ENCODE peak calls at places on chromosome 16, in nine cellular contexts. One of them, this sample, is unnamed.
A peak's percentile ranks its signal among the peaks of the same experiment; 100 is the strongest.

GRCh38 chr16:5874899-5875298 is 777.3 kb upstream of the EEF2KMT start:
- DNase-seq in gastrocnemius medialis: no peak
- DNase-seq in HL-60: no peak
- DNase-seq in heart right ventricle: no peak
- DNase-seq in upper lobe of right lung: no peak
- DNase-seq in stomach: no peak
- DNase-seq in ascending aorta: no peak
- DNase-seq in neural progenitor cell: no peak
- DNase-seq in lung: no peak
- DNase-seq in this sample: no peak

GRCh38 chr16:13931845-13932244 is 11.9 kb downstream of the ERCC4 start:
- DNase-seq in gastrocnemius medialis: no peak
- DNase-seq in HL-60: no peak
- DNase-seq in heart right ventricle: no peak
- DNase-seq in upper lobe of right lung: no peak
- DNase-seq in stomach: no peak
- DNase-seq in ascending aorta: no peak
- DNase-seq in neural progenitor cell: no peak
- DNase-seq in lung: no peak
- DNase-seq in this sample: no peak

GRCh38 chr16:48537909-48538745 is 71.9 kb downstream of the N4BP1 start:
- DNase-seq in gastrocnemius medialis: peak; percentile 54
- DNase-seq in HL-60: no peak
- DNase-seq in heart right ventricle: peak; percentile 70
- DNase-seq in upper lobe of right lung: peak; percentile 77
- DNase-seq in stomach: no peak
- DNase-seq in ascending aorta: no peak
- DNase-seq in neural progenitor cell: no peak
- DNase-seq in lung: peak; percentile 54
- DNase-seq in this sample: no peak

GRCh38 chr16:23847938-23848337 is 12.2 kb downstream of the PRKCB start:
- DNase-seq in gastrocnemius medialis: no peak
- DNase-seq in HL-60: no peak
- DNase-seq in heart right ventricle: no peak
- DNase-seq in upper lobe of right lung: no peak
- DNase-seq in stomach: no peak
- DNase-seq in ascending aorta: no peak
- DNase-seq in neural progenitor cell: no peak
- DNase-seq in lung: no peak
- DNase-seq in this sample: no peak

GRCh38 chr16:87604572-87605135 is 2.3 kb downstream of the JPH3 start:
- DNase-seq in gastrocnemius medialis: no peak
- DNase-seq in HL-60: no peak
- DNase-seq in heart right ventricle: no peak
- DNase-seq in upper lobe of right lung: no peak
- DNase-seq in stomach: no peak
- DNase-seq in ascending aorta: no peak
- DNase-seq in neural progenitor cell: no peak
- DNase-seq in lung: no peak
- DNase-seq in this sample: no peak

GRCh38 chr16:84117482-84117843 is 721 bp upstream of the MBTPS1 start:
- DNase-seq in gastrocnemius medialis: no peak
- DNase-seq in HL-60: no peak
- DNase-seq in heart right ventricle: no peak
- DNase-seq in upper lobe of right lung: no peak
- DNase-seq in stomach: no peak
- DNase-seq in ascending aorta: no peak
- DNase-seq in neural progenitor cell: peak; percentile 58
- DNase-seq in lung: no peak
- DNase-seq in this sample: peak; percentile 68

GRCh38 chr16:52499061-52499460 is 47.9 kb downstream of the TOX3 start:
- DNase-seq in gastrocnemius medialis: no peak
- DNase-seq in HL-60: no peak
- DNase-seq in heart right ventricle: no peak
- DNase-seq in upper lobe of right lung: no peak
- DNase-seq in stomach: no peak
- DNase-seq in ascending aorta: no peak
- DNase-seq in neural progenitor cell: no peak
- DNase-seq in lung: no peak
- DNase-seq in this sample: no peak

GRCh38 chr16:73916839-73917594 is 379.6 kb upstream of the PSMD7 start:
- DNase-seq in gastrocnemius medialis: peak; percentile 15
- DNase-seq in HL-60: no peak
- DNase-seq in heart right ventricle: no peak
- DNase-seq in upper lobe of right lung: no peak
- DNase-seq in stomach: no peak
- DNase-seq in ascending aorta: no peak
- DNase-seq in neural progenitor cell: no peak
- DNase-seq in lung: no peak
- DNase-seq in this sample: no peak

GRCh38 chr16:68371706-68372380 is 61.0 kb downstream of the PRMT7 start:
- DNase-seq in gastrocnemius medialis: no peak
- DNase-seq in HL-60: no peak
- DNase-seq in heart right ventricle: no peak
- DNase-seq in upper lobe of right lung: no peak
- DNase-seq in stomach: no peak
- DNase-seq in ascending aorta: no peak
- DNase-seq in neural progenitor cell: no peak
- DNase-seq in lung: no peak
- DNase-seq in this sample: peak; percentile 44

GRCh38 chr16:14043278-14043677 is 27.8 kb upstream of the MRTFB start:
- DNase-seq in gastrocnemius medialis: no peak
- DNase-seq in HL-60: no peak
- DNase-seq in heart right ventricle: no peak
- DNase-seq in upper lobe of right lung: no peak
- DNase-seq in stomach: no peak
- DNase-seq in ascending aorta: no peak
- DNase-seq in neural progenitor cell: no peak
- DNase-seq in lung: no peak
- DNase-seq in this sample: no peak

GRCh38 chr16:87129771-87130170 is 187.4 kb downstream of the C16orf95 start:
- DNase-seq in gastrocnemius medialis: no peak
- DNase-seq in HL-60: no peak
- DNase-seq in heart right ventricle: no peak
- DNase-seq in upper lobe of right lung: no peak
- DNase-seq in stomach: no peak
- DNase-seq in ascending aorta: no peak
- DNase-seq in neural progenitor cell: no peak
- DNase-seq in lung: no peak
- DNase-seq in this sample: peak; percentile 89

GRCh38 chr16:78740269-78740668 is 640.8 kb downstream of the WWOX start:
- DNase-seq in gastrocnemius medialis: no peak
- DNase-seq in HL-60: no peak
- DNase-seq in heart right ventricle: no peak
- DNase-seq in upper lobe of right lung: no peak
- DNase-seq in stomach: no peak
- DNase-seq in ascending aorta: no peak
- DNase-seq in neural progenitor cell: no peak
- DNase-seq in lung: no peak
- DNase-seq in this sample: no peak

GRCh38 chr16:3036726-3037315 is at the start of gene BICDL2:
- DNase-seq in gastrocnemius medialis: no peak
- DNase-seq in HL-60: no peak
- DNase-seq in heart right ventricle: no peak
- DNase-seq in upper lobe of right lung: peak; percentile 86
- DNase-seq in stomach: peak; percentile 74
- DNase-seq in ascending aorta: no peak
- DNase-seq in neural progenitor cell: no peak
- DNase-seq in lung: no peak
- DNase-seq in this sample: no peak

GRCh38 chr16:88676502-88677242 is 9.6 kb downstream of the SNAI3 start:
- DNase-seq in gastrocnemius medialis: no peak
- DNase-seq in HL-60: no peak
- DNase-seq in heart right ventricle: no peak
- DNase-seq in upper lobe of right lung: no peak
- DNase-seq in stomach: no peak
- DNase-seq in ascending aorta: no peak
- DNase-seq in neural progenitor cell: no peak
- DNase-seq in lung: no peak
- DNase-seq in this sample: no peak

GRCh38 chr16:88671806-88672205 is 8.9 kb upstream of the MVD start:
- DNase-seq in gastrocnemius medialis: no peak
- DNase-seq in HL-60: no peak
- DNase-seq in heart right ventricle: no peak
- DNase-seq in upper lobe of right lung: no peak
- DNase-seq in stomach: no peak
- DNase-seq in ascending aorta: no peak
- DNase-seq in neural progenitor cell: no peak
- DNase-seq in lung: no peak
- DNase-seq in this sample: no peak

GRCh38 chr16:88669986-88670385 is 7.1 kb upstream of the MVD start:
- DNase-seq in gastrocnemius medialis: no peak
- DNase-seq in HL-60: no peak
- DNase-seq in heart right ventricle: no peak
- DNase-seq in upper lobe of right lung: no peak
- DNase-seq in stomach: no peak
- DNase-seq in ascending aorta: no peak
- DNase-seq in neural progenitor cell: no peak
- DNase-seq in lung: no peak
- DNase-seq in this sample: peak; percentile 91

GRCh38 chr16:88673685-88674398 is 11.0 kb upstream of the MVD start:
- DNase-seq in gastrocnemius medialis: peak; percentile 66
- DNase-seq in HL-60: no peak
- DNase-seq in heart right ventricle: peak; percentile 58
- DNase-seq in upper lobe of right lung: no peak
- DNase-seq in stomach: no peak
- DNase-seq in ascending aorta: no peak
- DNase-seq in neural progenitor cell: no peak
- DNase-seq in lung: no peak
- DNase-seq in this sample: no peak

DNA sequence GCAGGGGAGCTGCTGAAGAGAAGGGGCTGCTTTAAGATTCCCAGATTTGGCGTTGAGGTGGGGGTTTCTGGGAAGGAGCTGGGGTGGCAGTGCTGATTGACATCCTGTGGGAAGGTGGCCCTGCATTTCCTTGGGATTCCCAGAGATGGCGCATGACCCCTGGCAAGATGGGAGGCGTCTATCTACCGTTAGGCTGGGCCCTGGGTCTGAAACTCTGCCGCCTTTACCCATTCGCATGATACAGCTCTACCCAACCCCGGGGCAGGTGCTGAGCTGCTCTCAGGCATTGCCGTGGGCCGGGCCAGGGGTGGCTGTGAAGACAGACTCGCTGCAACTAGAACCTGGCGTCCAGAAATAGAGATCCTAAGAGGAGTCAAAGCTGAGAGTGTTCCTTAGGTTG is 9.9 kb upstream of the MVD start:
- DNase-seq in gastrocnemius medialis: peak; percentile 50
- DNase-seq in HL-60: no peak
- DNase-seq in heart right ventricle: no peak
- DNase-seq in upper lobe of right lung: no peak
- DNase-seq in stomach: no peak
- DNase-seq in ascending aorta: no peak
- DNase-seq in neural progenitor cell: peak; percentile 74
- DNase-seq in lung: no peak
- DNase-seq in this sample: peak; percentile 51
- TF ChIP-seq CTCF in gastrocnemius medialis: no peak
- TF ChIP-seq CTCF in HL-60: no peak
- TF ChIP-seq CTCF in heart right ventricle: no peak
- TF ChIP-seq CTCF in upper lobe of right lung: peak; percentile 25
- TF ChIP-seq CTCF in stomach: no peak
- TF ChIP-seq CTCF in ascending aorta: no peak
- TF ChIP-seq CTCF in neural progenitor cell: peak; percentile 62
- TF ChIP-seq CTCF in lung: no peak
- TF ChIP-seq CTCF in this sample: peak; percentile 22

DNA sequence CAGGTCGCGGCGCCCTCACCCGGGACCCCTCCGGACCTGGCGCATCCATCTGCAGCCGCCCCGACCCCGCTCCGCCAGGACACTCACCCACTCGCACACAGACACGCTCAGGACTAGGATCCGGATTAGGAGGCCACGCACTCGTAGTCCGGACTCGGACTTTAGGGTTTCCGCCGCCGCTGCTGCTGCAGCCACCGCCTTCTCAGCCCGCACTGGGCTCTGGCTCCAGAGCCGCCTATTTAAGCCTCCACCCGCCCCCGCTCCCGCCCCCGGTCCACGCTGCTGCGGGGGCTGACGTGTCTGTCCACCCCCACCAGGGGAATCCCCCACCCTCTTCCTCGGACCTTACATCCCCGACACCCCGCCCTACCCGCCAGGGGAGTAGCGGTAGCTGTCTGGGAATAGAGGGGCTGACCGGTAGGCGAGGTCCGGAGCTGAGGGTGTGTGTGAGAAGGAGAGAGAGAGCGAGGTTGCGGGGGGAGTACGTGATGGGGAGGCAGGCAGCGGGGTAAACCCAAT is at the start of gene RRAD:
- DNase-seq in gastrocnemius medialis: peak; percentile 92
- DNase-seq in HL-60: no peak
- DNase-seq in heart right ventricle: peak; percentile 74
- DNase-seq in upper lobe of right lung: no peak
- DNase-seq in stomach: no peak
- DNase-seq in ascending aorta: peak; percentile 50
- DNase-seq in neural progenitor cell: peak; percentile 54
- DNase-seq in lung: peak; percentile 39
- DNase-seq in this sample: peak; percentile 95
- H3K27ac ChIP-seq in gastrocnemius medialis: peak within 1 kb of the TSS; percentile 95
- H3K27ac ChIP-seq in HL-60: no peak within 1 kb of the TSS
- H3K27ac ChIP-seq in heart right ventricle: peak within 1 kb of the TSS; percentile 90
- H3K27ac ChIP-seq in upper lobe of right lung: peak within 1 kb of the TSS; percentile 79
- H3K27ac ChIP-seq in stomach: peak within 1 kb of the TSS; percentile 79
- H3K27ac ChIP-seq in ascending aorta: peak within 1 kb of the TSS; percentile 84
- H3K27ac ChIP-seq in neural progenitor cell: no peak within 1 kb of the TSS
- H3K27ac ChIP-seq in lung: peak within 1 kb of the TSS; percentile 90
- H3K27ac ChIP-seq in this sample: peak within 1 kb of the TSS; percentile 87

DNA sequence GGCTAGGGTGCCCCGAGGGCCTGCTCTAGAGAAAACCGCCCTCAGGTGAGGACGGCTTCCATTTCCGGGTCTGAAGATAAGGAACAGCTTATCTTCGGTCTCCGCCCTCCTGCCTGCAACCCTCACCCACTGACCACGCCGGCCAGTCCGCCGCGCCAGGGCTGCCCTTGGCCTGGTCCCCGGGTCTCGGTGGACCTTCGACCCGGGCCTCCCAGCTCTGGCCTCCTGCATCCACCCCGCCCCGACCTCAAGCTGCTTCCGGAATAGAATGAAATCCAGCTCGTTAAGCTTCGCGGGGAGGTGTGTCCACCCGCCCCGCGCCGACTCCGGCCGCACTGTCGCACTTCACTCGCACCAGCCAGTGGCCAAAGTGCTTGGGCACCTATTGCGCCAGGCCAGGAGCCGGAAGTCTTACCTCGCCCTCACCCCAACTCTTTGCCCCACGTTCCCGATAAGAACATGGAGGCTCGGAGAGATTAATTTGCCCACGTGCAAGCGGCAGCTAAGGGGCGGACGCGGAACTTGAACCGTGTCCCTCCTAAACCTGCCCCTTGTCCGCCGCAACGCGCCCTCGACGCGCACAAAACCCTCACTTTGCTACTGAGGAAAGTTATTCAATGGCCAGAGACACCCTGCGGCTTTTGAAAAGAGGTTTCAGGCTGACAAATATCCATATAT is 742 bp upstream of the MMP15 start:
- DNase-seq in gastrocnemius medialis: peak; percentile 23
- DNase-seq in HL-60: peak; percentile 21
- DNase-seq in heart right ventricle: peak; percentile 52
- DNase-seq in upper lobe of right lung: peak; percentile 90
- DNase-seq in stomach: peak; percentile 94
- DNase-seq in ascending aorta: no peak
- DNase-seq in neural progenitor cell: peak; percentile 70
- DNase-seq in lung: peak; percentile 76
- DNase-seq in this sample: peak; percentile 90
- H3K4me3 ChIP-seq in gastrocnemius medialis: peak overlapping the region; percentile 99
- H3K4me3 ChIP-seq in HL-60: peak overlapping the region; percentile 47
- H3K4me3 ChIP-seq in heart right ventricle: peak overlapping the region; percentile 95
- H3K4me3 ChIP-seq in upper lobe of right lung: peak overlapping the region; percentile 77
- H3K4me3 ChIP-seq in stomach: peak overlapping the region; percentile 88
- H3K4me3 ChIP-seq in ascending aorta: peak overlapping the region; percentile 82
- H3K4me3 ChIP-seq in neural progenitor cell: peak overlapping the region; percentile 97
- H3K4me3 ChIP-seq in lung: peak overlapping the region; percentile 22
- H3K4me3 ChIP-seq in this sample: peak overlapping the region; percentile 68

GRCh38 chr16:58843675-58844074 is 109.6 kb upstream of the GOT2 start:
- DNase-seq in gastrocnemius medialis: no peak
- DNase-seq in HL-60: peak; percentile 11
- DNase-seq in heart right ventricle: no peak
- DNase-seq in upper lobe of right lung: no peak
- DNase-seq in stomach: no peak
- DNase-seq in ascending aorta: no peak
- DNase-seq in neural progenitor cell: peak; percentile 38
- DNase-seq in lung: no peak
- DNase-seq in this sample: peak; percentile 62
- TF ChIP-seq CTCF in gastrocnemius medialis: no peak
- TF ChIP-seq CTCF in HL-60: peak; percentile 12
- TF ChIP-seq CTCF in heart right ventricle: no peak
- TF ChIP-seq CTCF in upper lobe of right lung: peak; percentile 21
- TF ChIP-seq CTCF in stomach: no peak
- TF ChIP-seq CTCF in ascending aorta: no peak
- TF ChIP-seq CTCF in neural progenitor cell: peak; percentile 61
- TF ChIP-seq CTCF in lung: peak; percentile 5
- TF ChIP-seq CTCF in this sample: peak; percentile 27

This sample was measured in osteoblast.